ENCODE peak calls at places on chromosomes 2 and 18, in five cellular contexts. E is GM06990, T is NCI-H460, S is tibial artery, P is GM12891. K is an unnamed sample.

GRCh38 chr2:204360218-204361007 is 184.9 kb upstream of the PARD3B start:
- DNase-seq in E (no peak), T (no peak), S (no peak), P (no peak), K (no peak)

GRCh38 chr18:48838166-48838775 is 112.5 kb downstream of the SMAD7 start:
- DNase-seq in E (no peak), T (no peak), S (peak), P (no peak), K (no peak)

GRCh38 chr18:54192900-54193299 is 31.6 kb downstream of the MBD2 start:
- DNase-seq in E (no peak), T (no peak), S (no peak), P (no peak), K (no peak)

GRCh38 chr18:8341481-8342230 is 267.6 kb upstream of the RAB12 start:
- DNase-seq in E (no peak), T (no peak), S (no peak), P (no peak), K (no peak)

GRCh38 chr2:13474538-13474937 is 757.8 kb downstream of the TRIB2 start:
- DNase-seq in E (peak), T (no peak), S (no peak), P (no peak), K (no peak)

GRCh38 chr2:181785677-181786344 is 105.5 kb upstream of the NEUROD1 start:
- DNase-seq in E (no peak), T (peak), S (no peak), P (no peak), K (no peak)

GRCh38 chr2:145460151-145460550 is 940.2 kb upstream of the ZEB2 start:
- DNase-seq in E (no peak), T (no peak), S (no peak), P (no peak), K (no peak)

GRCh38 chr2:217356795-217357194 is 496.9 kb upstream of the TNP1 start:
- DNase-seq in E (no peak), T (no peak), S (peak), P (no peak), K (no peak)

GRCh38 chr2:59857109-59857508 is 696.3 kb downstream of the BCL11A start:
- DNase-seq in E (no peak), T (no peak), S (no peak), P (no peak), K (no peak)

GRCh38 chr2:132953771-132954170 is 283.8 kb upstream of the LYPD1 start:
- DNase-seq in E (peak), T (no peak), S (no peak), P (no peak), K (peak)

GRCh38 chr18:21134895-21135294 is 23.3 kb upstream of the ROCK1 start:
- DNase-seq in E (no peak), T (no peak), S (no peak), P (no peak), K (no peak)

GRCh38 chr2:26541401-26542193 is 63.7 kb upstream of the OTOF start:
- DNase-seq in E (no peak), T (no peak), S (no peak), P (no peak), K (no peak)

GRCh38 chr18:42977982-42978595 is 137.4 kb downstream of the RIT2 start:
- DNase-seq in E (no peak), T (no peak), S (no peak), P (no peak), K (no peak)

GRCh38 chr2:120203341-120204021 is 19.7 kb downstream of the TMEM185B start:
- DNase-seq in E (no peak), T (no peak), S (no peak), P (no peak), K (no peak)

GRCh38 chr2:160332318-160332717 is 132.2 kb upstream of the ITGB6 start:
- DNase-seq in E (no peak), T (no peak), S (no peak), P (no peak), K (no peak)

GRCh38 chr2:41489638-41490037 is 558.2 kb upstream of the PKDCC start:
- DNase-seq in E (no peak), T (no peak), S (no peak), P (no peak), K (no peak)

GRCh38 chr18:45837283-45838070 is 12.0 kb downstream of the SIGLEC15 start:
- DNase-seq in E (no peak), T (peak), S (no peak), P (no peak), K (no peak)

GRCh38 chr2:226836548-226836885 is 663 bp downstream of the RHBDD1 start:
- DNase-seq in E (no peak), T (no peak), S (no peak), P (no peak), K (no peak)

GRCh38 chr2:4930704-4931103 is 761.5 kb upstream of the SOX11 start:
- DNase-seq in E (no peak), T (no peak), S (no peak), P (no peak), K (no peak)